ENCODE peak calls at places on chromosome 22, in seven cellular contexts. S is heart left ventricle, B is BJ, P is left ventricle myocardium inferior, L is lower leg skin, V is transverse colon, X is foreskin fibroblast. W is an unnamed sample.

GRCh38 chr22:38305481-38306448 is 11.5 kb downstream of the CSNK1E start:
- DNase-seq in S (peak; percentile 47), B (no peak), P (no peak), L (no peak), V (peak; percentile 64), X (peak; percentile 47), W (no peak)

GRCh38 chr22:37313376-37314314 is 31.3 kb downstream of the CYTH4 start:
- DNase-seq in S (peak; percentile 51), B (no peak), P (no peak), L (no peak), V (no peak), X (peak; percentile 62), W (no peak)

GRCh38 chr22:36117053-36117554 is 43.5 kb downstream of the APOL3 start:
- DNase-seq in S (no peak), B (no peak), P (no peak), L (no peak), V (no peak), X (no peak), W (no peak)

GRCh38 chr22:38127869-38128268 is 17.4 kb upstream of the BAIAP2L2 start:
- DNase-seq in S (no peak), B (no peak), P (no peak), L (no peak), V (no peak), X (no peak), W (no peak)

GRCh38 chr22:47835726-47836125 is 1073.3 kb downstream of the TBC1D22A start:
- DNase-seq in S (no peak), B (peak; percentile 9), P (no peak), L (no peak), V (no peak), X (peak; percentile 9), W (peak; percentile 14)

GRCh38 chr22:26367402-26368245 is 61.4 kb upstream of the ASPHD2 start:
- DNase-seq in S (no peak), B (no peak), P (no peak), L (no peak), V (peak; percentile 28), X (peak; percentile 71), W (no peak)

GRCh38 chr22:50621948-50622722 is 5.8 kb downstream of the ARSA start:
- DNase-seq in S (no peak), B (no peak), P (no peak), L (no peak), V (peak; percentile 65), X (no peak), W (no peak)

GRCh38 chr22:31082606-31083376 is 1.7 kb downstream of the SMTN start:
- DNase-seq in S (peak; percentile 85), B (no peak), P (peak; percentile 79), L (peak; percentile 93), V (peak; percentile 89), X (peak; percentile 87), W (no peak)

GRCh38 chr22:30301995-30302809 is 12.9 kb upstream of the CASTOR1 start:
- DNase-seq in S (peak; percentile 78), B (peak; percentile 52), P (peak; percentile 57), L (no peak), V (peak; percentile 70), X (peak; percentile 70), W (no peak)

GRCh38 chr22:42895087-42895486 is 38.0 kb upstream of the ARFGAP3 start:
- DNase-seq in S (no peak), B (no peak), P (no peak), L (no peak), V (no peak), X (no peak), W (no peak)

GRCh38 chr22:33918676-33919590 is 1.3 kb downstream of the LARGE1 start:
- DNase-seq in S (no peak), B (no peak), P (no peak), L (no peak), V (no peak), X (peak; percentile 21), W (no peak)

GRCh38 chr22:27581688-27582087 is 219.9 kb downstream of the MN1 start:
- DNase-seq in S (peak; percentile 85), B (peak; percentile 12), P (peak; percentile 91), L (peak; percentile 96), V (peak; percentile 61), X (peak; percentile 76), W (no peak)

GRCh38 chr22:37032535-37033460 is 13.3 kb downstream of the MPST start:
- DNase-seq in S (no peak), B (no peak), P (no peak), L (no peak), V (peak; percentile 87), X (peak; percentile 50), W (peak; percentile 57)

GRCh38 chr22:47367107-47367690 is 604.7 kb downstream of the TBC1D22A start:
- DNase-seq in S (no peak), B (no peak), P (no peak), L (peak; percentile 77), V (no peak), X (no peak), W (no peak)

GRCh38 chr22:24845036-24845918 is 39.3 kb downstream of the SGSM1 start:
- DNase-seq in S (no peak), B (peak; percentile 4), P (no peak), L (no peak), V (no peak), X (peak; percentile 46), W (no peak)

GRCh38 chr22:27518583-27519437 is 282.7 kb downstream of the MN1 start:
- DNase-seq in S (no peak), B (no peak), P (no peak), L (no peak), V (no peak), X (no peak), W (no peak)

GRCh38 chr22:50102946-50103345 is 13.1 kb downstream of the MOV10L1 start:
- DNase-seq in S (no peak), B (no peak), P (no peak), L (no peak), V (no peak), X (no peak), W (no peak)

GRCh38 chr22:19896665-19897355 is 42.1 kb upstream of the GNB1L start:
- DNase-seq in S (no peak), B (no peak), P (no peak), L (no peak), V (no peak), X (no peak), W (no peak)

GRCh38 chr22:42874010-42874409 is 16.9 kb upstream of the ARFGAP3 start:
- DNase-seq in S (no peak), B (no peak), P (no peak), L (no peak), V (no peak), X (no peak), W (no peak)

GRCh38 chr22:42646569-42647525 is 2.3 kb downstream of the CYB5R3 start:
- DNase-seq in S (peak; percentile 84), B (no peak), P (peak; percentile 83), L (peak; percentile 92), V (peak; percentile 61), X (no peak), W (no peak)

GRCh38 chr22:18145676-18146388 is 4.1 kb upstream of the USP18 start:
- DNase-seq in S (no peak), B (no peak), P (no peak), L (no peak), V (no peak), X (no peak), W (no peak)

GRCh38 chr22:49936018-49936972 is 17.9 kb downstream of the CRELD2 start:
- DNase-seq in S (peak; percentile 96), B (peak; percentile 41), P (peak; percentile 93), L (peak; percentile 98), V (peak; percentile 92), X (peak; percentile 93), W (no peak)

DNA sequence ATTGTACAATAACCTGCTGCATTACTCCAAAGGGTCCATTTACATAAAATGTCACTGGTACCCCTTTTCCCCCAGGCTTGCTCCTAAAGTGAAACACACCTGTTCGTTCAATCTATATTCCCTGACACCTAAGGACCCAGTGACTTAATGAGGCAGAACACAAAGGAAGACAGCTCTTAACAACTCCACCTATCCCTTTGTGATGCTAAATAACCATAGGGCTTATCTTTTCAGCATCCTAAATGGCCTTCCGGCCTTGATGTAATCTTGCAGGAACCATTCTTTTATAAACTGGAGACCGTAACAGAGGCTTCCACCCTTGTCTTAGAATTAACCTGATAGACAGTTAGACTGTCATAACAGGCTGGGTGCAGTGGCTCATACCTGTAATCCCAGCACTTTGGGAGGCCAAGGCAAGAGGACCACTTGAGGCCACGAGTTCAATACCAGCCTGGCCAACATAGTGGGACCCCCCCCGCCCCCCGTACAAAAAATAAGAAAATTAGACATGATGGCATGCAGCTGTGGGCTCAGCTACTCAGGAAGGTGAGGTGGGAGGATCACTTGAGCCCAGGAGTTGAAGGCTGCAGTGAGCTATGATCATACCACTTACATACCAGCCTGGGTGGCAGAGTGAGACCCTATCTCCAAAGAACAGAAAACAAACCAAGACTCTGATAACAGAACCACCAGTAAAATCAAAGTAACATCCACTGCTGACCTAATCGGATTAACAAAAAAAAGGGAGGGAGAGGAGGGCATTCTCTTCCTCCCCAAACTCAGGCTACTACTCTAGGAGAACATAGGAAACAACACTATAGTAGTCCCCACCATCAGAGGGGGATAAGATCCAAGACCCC is 5.1 kb downstream of the CHEK2 start:
- DNase-seq in S (no peak), B (no peak), P (no peak), L (no peak), V (no peak), X (no peak), W (no peak)
- H3K4me3 ChIP-seq in S (no peak overlapping the region), B (no peak overlapping the region), P (no peak overlapping the region), L (no peak overlapping the region), V (no peak overlapping the region), X (no peak overlapping the region), W (no peak overlapping the region)

GRCh38 chr22:21025266-21025665 is 7.1 kb downstream of the SLC7A4 start:
- DNase-seq in S (no peak), B (no peak), P (no peak), L (no peak), V (no peak), X (no peak), W (no peak)

GRCh38 chr22:21025763-21026755 is 6.3 kb downstream of the SLC7A4 start:
- DNase-seq in S (no peak), B (no peak), P (no peak), L (no peak), V (no peak), X (no peak), W (no peak)

GRCh38 chr22:21020802-21021429 is 6.0 kb downstream of the P2RX6 start:
- DNase-seq in S (no peak), B (no peak), P (no peak), L (no peak), V (no peak), X (no peak), W (no peak)

GRCh38 chr22:21022507-21022906 is 7.5 kb downstream of the P2RX6 start:
- DNase-seq in S (no peak), B (no peak), P (no peak), L (no peak), V (no peak), X (no peak), W (no peak)

GRCh38 chr22:21022955-21023614 is 8.1 kb downstream of the P2RX6 start:
- DNase-seq in S (no peak), B (no peak), P (no peak), L (no peak), V (no peak), X (no peak), W (no peak)
- TF ChIP-seq CTCF in S (no peak), B (no peak), P (no peak), L (no peak), V (no peak), X (no peak), W (no peak)

GRCh38 chr22:23786261-23786710 is 480 bp upstream of the SMARCB1 start:
- DNase-seq in S (no peak), B (no peak), P (no peak), L (no peak), V (no peak), X (peak; percentile 37), W (no peak)
- H3K4me3 ChIP-seq in S (peak overlapping the region; percentile 63), B (peak overlapping the region; percentile 25), P (peak overlapping the region; percentile 95), L (no peak overlapping the region), V (peak overlapping the region; percentile 86), X (peak overlapping the region; percentile 86), W (peak overlapping the region; percentile 27)

GRCh38 chr22:45831394-45831793 is 145.6 kb downstream of the WNT7B start:
- DNase-seq in S (no peak), B (no peak), P (no peak), L (no peak), V (no peak), X (peak; percentile 41), W (no peak)
- TF ChIP-seq CTCF in S (no peak), B (peak; percentile 59), P (peak; percentile 38), L (no peak), V (peak; percentile 33), X (peak; percentile 33), W (peak; percentile 65)